ENCODE peak calls at places on chromosomes 13 and 19, in four cellular contexts. H is WTC11, G is H1, A is K562. W is an unnamed sample.

GRCh38 chr19:41334793-41335192 is 18.9 kb downstream of the TGFB1 start:
- DNase-seq in H (no peak), G (no peak), A (no peak), W (no peak)

GRCh38 chr13:93466502-93467036 is 240.0 kb downstream of the GPC6 start:
- DNase-seq in H (no peak), G (no peak), A (no peak), W (no peak)

GRCh38 chr13:102191951-102192461 is 209.8 kb downstream of the FGF14 start:
- DNase-seq in H (no peak), G (no peak), A (no peak), W (no peak)

GRCh38 chr19:10899171-10899653 is 27.9 kb downstream of the CARM1 start:
- DNase-seq in H (no peak), G (no peak), A (no peak), W (peak)

GRCh38 chr13:51803422-51804294 is at the start of gene DHRS12:
- DNase-seq in H (peak), G (peak), A (peak), W (peak)

GRCh38 chr13:81957121-81957520 is 1616.2 kb upstream of the SPRY2 start:
- DNase-seq in H (peak), G (no peak), A (no peak), W (no peak)

GRCh38 chr19:38401148-38401547 is 1.7 kb upstream of the FAM98C start:
- DNase-seq in H (no peak), G (no peak), A (no peak), W (no peak)

GRCh38 chr13:20161275-20161950 is 561 bp upstream of the GJA3 start:
- DNase-seq in H (no peak), G (peak), A (no peak), W (peak)

GRCh38 chr19:40304306-40304705 is 19.2 kb upstream of the AKT2 start:
- DNase-seq in H (no peak), G (no peak), A (no peak), W (no peak)

GRCh38 chr13:33087790-33088189 is 71.6 kb downstream of the KL start:
- DNase-seq in H (no peak), G (no peak), A (no peak), W (no peak)

GRCh38 chr19:12786149-12786870 is 5.0 kb upstream of the JUNB start:
- DNase-seq in H (no peak), G (no peak), A (no peak), W (peak)

GRCh38 chr13:83880275-83881027 is 1.8 kb downstream of the SLITRK1 start:
- DNase-seq in H (peak), G (peak), A (no peak), W (no peak)

GRCh38 chr19:7699422-7700127 is 2.4 kb downstream of the FCER2 start:
- DNase-seq in H (no peak), G (no peak), A (peak), W (no peak)

GRCh38 chr19:18208098-18208951 is 4.5 kb upstream of the RAB3A start:
- DNase-seq in H (peak), G (peak), A (peak), W (peak)

GRCh38 chr19:38055040-38055439 is 148.0 kb downstream of the SIPA1L3 start:
- DNase-seq in H (no peak), G (peak), A (no peak), W (no peak)

GRCh38 chr13:73110814-73111213 is 52.0 kb downstream of the KLF5 start:
- DNase-seq in H (no peak), G (no peak), A (no peak), W (no peak)
- TF ChIP-seq TEAD4 in H (no peak), G (no peak), A (no peak), W (no peak)

GRCh38 chr19:5775668-5776309 is 8.8 kb downstream of the PRR22 start:
- DNase-seq in H (no peak), G (no peak), A (no peak), W (no peak)

GRCh38 chr19:5782322-5782721 is 2.2 kb downstream of the PRR22 start:
- DNase-seq in H (no peak), G (no peak), A (no peak), W (no peak)

GRCh38 chr19:5782945-5783919 is 1.3 kb downstream of the PRR22 start:
- DNase-seq in H (no peak), G (no peak), A (no peak), W (peak)

GRCh38 chr19:5774921-5775320 is 9.6 kb downstream of the PRR22 start:
- DNase-seq in H (no peak), G (no peak), A (no peak), W (no peak)

GRCh38 chr19:5778402-5778801 is 6.1 kb downstream of the PRR22 start:
- DNase-seq in H (no peak), G (no peak), A (no peak), W (no peak)
- TF ChIP-seq TEAD4 in H (no peak), G (no peak), A (no peak), W (no peak)

DNA sequence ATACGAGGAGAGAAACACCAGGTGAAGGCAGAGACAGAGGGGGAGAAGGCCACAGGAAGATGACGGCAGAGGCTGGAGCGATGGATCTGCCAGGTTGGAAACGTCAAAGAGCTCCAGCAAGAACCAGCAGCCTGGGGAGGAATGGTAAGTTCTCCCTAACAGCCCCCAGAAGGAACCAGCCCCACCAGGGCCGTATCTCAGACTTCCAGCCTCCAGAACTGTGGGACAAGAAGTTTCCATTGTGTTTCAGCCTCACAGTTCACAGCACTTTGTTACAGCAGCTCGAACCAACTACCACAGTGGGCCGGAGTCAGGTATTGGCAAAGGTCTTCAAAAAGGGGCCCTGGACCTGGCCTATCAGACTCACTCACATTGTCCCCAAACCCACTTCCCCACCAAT is 89.2 kb upstream of the GPR183 start:
- DNase-seq in H (no peak), G (no peak), A (no peak), W (no peak)
- TF ChIP-seq TEAD4 in H (no peak), G (no peak), A (no peak), W (no peak)

GRCh38 chr13:110319774-110320509 is 12.9 kb downstream of the COL4A2 start:
- DNase-seq in H (no peak), G (no peak), A (no peak), W (no peak)
- TF ChIP-seq TEAD4 in H (no peak), G (no peak), A (no peak), W (peak)

W was measured in SK-N-SH.